ENCODE peak calls at places on chromosomes 3 and 15, in six cellular contexts. G is GM12865, S is cardiac fibroblast, F is AG04450, D is A673, M is AG10803. O is an unnamed sample.

GRCh38 chr3:187181454-187182170 is 15.7 kb upstream of the RTP1 start:
- DNase-seq in G (no peak), S (no peak), F (no peak), D (no peak), M (no peak), O (no peak)

GRCh38 chr3:72889310-72890165 is 1.7 kb downstream of the GXYLT2 start:
- DNase-seq in G (no peak), S (no peak), F (no peak), D (no peak), M (no peak), O (no peak)

GRCh38 chr15:63999177-63999576 is 47.1 kb downstream of the DAPK2 start:
- DNase-seq in G (peak; percentile 38), S (no peak), F (no peak), D (peak; percentile 38), M (peak; percentile 47), O (peak; percentile 29)

GRCh38 chr15:72463702-72464101 is 10.4 kb upstream of the ARIH1 start:
- DNase-seq in G (no peak), S (no peak), F (no peak), D (no peak), M (no peak), O (no peak)

GRCh38 chr3:27607370-27607769 is 114.8 kb downstream of the EOMES start:
- DNase-seq in G (no peak), S (peak; percentile 67), F (no peak), D (peak; percentile 57), M (peak; percentile 55), O (no peak)

GRCh38 chr3:15887261-15887660 is 89.5 kb upstream of the ANKRD28 start:
- DNase-seq in G (no peak), S (no peak), F (no peak), D (no peak), M (no peak), O (no peak)

GRCh38 chr3:58023536-58023935 is 15.3 kb downstream of the FLNB start:
- DNase-seq in G (no peak), S (no peak), F (no peak), D (no peak), M (peak; percentile 69), O (no peak)

GRCh38 chr3:153028336-153028735 is 133.7 kb upstream of the RAP2B start:
- DNase-seq in G (no peak), S (peak; percentile 73), F (no peak), D (peak; percentile 72), M (no peak), O (peak; percentile 67)

GRCh38 chr3:124483915-124484470 is 246.3 kb upstream of the UMPS start:
- DNase-seq in G (no peak), S (peak; percentile 10), F (no peak), D (no peak), M (peak; percentile 25), O (peak; percentile 8)

GRCh38 chr3:191373327-191373726 is 43.0 kb upstream of the UTS2B start:
- DNase-seq in G (no peak), S (peak; percentile 40), F (no peak), D (no peak), M (no peak), O (peak; percentile 55)

GRCh38 chr15:63938486-63939061 is 104.8 kb upstream of the HERC1 start:
- DNase-seq in G (no peak), S (peak; percentile 37), F (no peak), D (peak; percentile 33), M (peak; percentile 23), O (no peak)

GRCh38 chr3:157502916-157503620 is at the start of gene VEPH1:
- DNase-seq in G (no peak), S (peak; percentile 76), F (peak; percentile 26), D (no peak), M (no peak), O (no peak)

GRCh38 chr15:57881361-57881760 is 174.8 kb downstream of the POLR2M start:
- DNase-seq in G (no peak), S (no peak), F (no peak), D (no peak), M (peak; percentile 60), O (peak; percentile 74)

GRCh38 chr3:195769551-195769950 is 42.2 kb downstream of the MUC4 start:
- DNase-seq in G (no peak), S (no peak), F (no peak), D (no peak), M (no peak), O (no peak)

GRCh38 chr3:39150170-39150802 is 3.1 kb downstream of the CSRNP1 start:
- DNase-seq in G (no peak), S (no peak), F (no peak), D (no peak), M (no peak), O (no peak)

GRCh38 chr3:73384091-73384906 is 240.4 kb downstream of the PDZRN3 start:
- DNase-seq in G (no peak), S (no peak), F (no peak), D (no peak), M (no peak), O (no peak)

GRCh38 chr3:46675426-46675825 is 18.1 kb downstream of the ALS2CL start:
- DNase-seq in G (no peak), S (no peak), F (no peak), D (no peak), M (no peak), O (no peak)

GRCh38 chr3:46672349-46672695 is 21.2 kb downstream of the ALS2CL start:
- DNase-seq in G (no peak), S (no peak), F (no peak), D (no peak), M (no peak), O (no peak)

GRCh38 chr3:46673151-46674030 is 20.1 kb downstream of the ALS2CL start:
- DNase-seq in G (no peak), S (no peak), F (no peak), D (no peak), M (no peak), O (no peak)

GRCh38 chr3:46675843-46676567 is 17.5 kb downstream of the ALS2CL start:
- DNase-seq in G (no peak), S (no peak), F (no peak), D (no peak), M (no peak), O (no peak)

GRCh38 chr3:46674031-46674592 is 19.4 kb downstream of the ALS2CL start:
- DNase-seq in G (no peak), S (no peak), F (no peak), D (no peak), M (no peak), O (no peak)
- TF ChIP-seq CTCF in G (no peak), S (peak; percentile 12), F (peak; percentile 35), D (peak; percentile 27), M (peak; percentile 29), O (no peak)

DNA sequence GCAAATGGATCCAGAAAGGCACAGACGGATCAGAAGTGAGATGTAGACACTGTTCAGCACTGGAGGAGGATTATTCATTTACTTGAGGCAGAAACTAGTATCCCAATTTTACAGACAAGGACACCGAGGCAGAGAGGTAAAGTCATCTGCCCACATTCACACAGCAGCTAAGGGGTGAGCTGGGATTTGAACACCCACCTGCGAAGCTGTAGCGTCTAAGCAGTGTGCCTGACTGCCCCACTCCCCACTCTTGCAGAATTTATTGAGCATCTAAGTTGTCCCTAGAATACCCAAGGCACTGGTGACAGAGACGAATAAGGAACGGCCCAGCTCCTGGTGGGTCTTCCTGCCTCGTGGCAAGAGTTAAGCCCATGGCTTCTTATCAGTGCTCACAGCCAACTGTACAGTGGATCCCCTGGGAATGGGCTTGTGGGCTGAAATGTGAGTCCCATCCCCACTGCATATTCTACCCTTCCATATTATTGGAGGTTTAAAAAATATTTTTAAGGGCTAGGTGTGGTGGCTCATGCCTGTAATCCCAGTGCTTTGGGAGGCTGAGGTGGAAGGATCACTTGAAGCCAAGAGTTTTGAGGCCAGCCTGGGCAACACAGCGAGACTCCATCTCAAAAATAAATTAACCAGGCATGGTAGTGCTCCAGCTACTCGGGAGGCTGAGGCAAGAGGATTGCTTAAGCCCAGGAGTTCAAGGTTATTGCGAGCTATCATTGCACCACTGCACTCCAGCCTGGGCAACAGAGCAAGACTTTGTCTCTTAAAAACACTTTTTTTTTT is 77.6 kb downstream of the IQSEC1 start:
- DNase-seq in G (no peak), S (no peak), F (no peak), D (no peak), M (no peak), O (no peak)
- H3K4me3 ChIP-seq in G (peak overlapping the region; percentile 75), S (no peak overlapping the region), F (no peak overlapping the region), D (peak overlapping the region; percentile 61), M (no peak overlapping the region), O (no peak overlapping the region)

GRCh38 chr15:50051344-50051743 is 67.7 kb downstream of the ATP8B4 start:
- DNase-seq in G (no peak), S (no peak), F (no peak), D (no peak), M (no peak), O (no peak)

GRCh38 chr15:50049871-50050270 is 69.2 kb downstream of the ATP8B4 start:
- DNase-seq in G (no peak), S (peak; percentile 52), F (peak; percentile 73), D (no peak), M (peak; percentile 94), O (peak; percentile 81)

GRCh38 chr15:50053457-50053856 is 65.6 kb downstream of the ATP8B4 start:
- DNase-seq in G (no peak), S (no peak), F (no peak), D (no peak), M (no peak), O (no peak)

GRCh38 chr15:50055333-50056278 is 63.4 kb downstream of the ATP8B4 start:
- DNase-seq in G (no peak), S (peak; percentile 96), F (peak; percentile 46), D (no peak), M (peak; percentile 97), O (peak; percentile 96)

DNA sequence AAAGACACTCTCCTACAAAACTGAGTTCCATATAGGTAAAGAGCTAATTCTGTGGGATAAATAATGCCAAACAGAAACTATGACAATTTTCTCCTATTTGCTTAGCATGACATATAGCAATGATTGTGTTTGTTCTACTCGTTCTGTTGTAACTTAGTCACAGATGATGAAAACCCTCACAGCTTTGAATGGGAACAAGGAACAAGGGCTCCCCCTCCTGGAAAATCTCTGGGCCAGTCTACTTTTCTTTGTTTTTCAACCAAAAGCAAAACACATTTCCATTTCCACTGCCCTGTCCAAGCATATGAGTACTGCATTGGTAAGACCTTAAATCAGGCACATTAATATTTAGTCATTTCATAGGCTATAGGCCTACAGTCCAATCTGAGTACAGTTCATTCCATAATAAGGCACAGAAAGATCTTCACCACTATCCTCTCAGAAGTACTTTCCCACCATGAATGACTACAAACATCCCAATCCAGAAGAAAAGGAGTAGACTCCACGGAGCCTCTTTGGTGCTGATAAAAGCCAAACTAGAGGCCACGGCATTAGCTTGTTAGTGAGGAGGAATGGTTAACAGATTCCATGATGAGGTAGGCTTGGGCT is 67.1 kb downstream of the ATP8B4 start:
- DNase-seq in G (peak; percentile 43), S (peak; percentile 93), F (peak; percentile 61), D (peak; percentile 66), M (peak; percentile 89), O (peak; percentile 91)
- TF ChIP-seq CTCF in G (peak; percentile 48), S (peak; percentile 79), F (peak; percentile 85), D (peak; percentile 72), M (peak; percentile 93), O (peak; percentile 79)

DNA sequence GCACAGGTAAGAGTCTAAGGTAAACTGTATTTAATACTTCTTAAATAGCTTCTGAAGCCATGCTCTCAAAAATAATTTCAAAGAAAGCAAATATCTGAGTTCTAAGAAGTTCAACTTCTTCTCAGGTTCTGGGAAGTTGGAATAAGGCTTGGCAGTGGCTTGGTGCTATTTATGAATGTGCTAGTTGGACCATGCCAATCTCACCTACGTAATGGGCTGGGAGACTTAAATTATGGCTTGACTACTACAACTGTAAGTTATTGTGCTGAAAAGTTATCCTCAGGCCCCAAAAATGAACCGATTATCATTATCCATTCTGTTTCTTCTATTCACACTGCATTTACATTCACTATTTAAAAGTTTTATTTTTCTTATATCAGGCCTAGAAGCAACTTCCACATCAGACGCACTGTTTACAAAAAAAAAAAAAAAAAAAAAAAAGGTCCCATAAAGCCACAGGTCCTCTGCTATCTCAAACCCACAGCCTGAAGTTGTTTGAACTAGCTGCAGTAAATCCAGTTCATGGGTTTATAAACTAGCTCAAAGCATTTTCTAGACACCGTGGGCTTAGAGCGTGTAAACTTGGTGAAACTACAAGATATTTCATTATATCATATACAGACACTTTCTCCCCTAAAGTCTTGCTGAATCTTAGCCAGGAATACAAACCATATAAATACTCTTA is 3.4 kb downstream of the LRIG1 start:
- DNase-seq in G (no peak), S (no peak), F (no peak), D (no peak), M (no peak), O (peak; percentile 50)
- H3K4me3 ChIP-seq in G (no peak overlapping the region), S (no peak overlapping the region), F (peak overlapping the region; percentile 96), D (peak overlapping the region; percentile 75), M (no peak overlapping the region), O (no peak overlapping the region)

O was measured in fibroblast of villous mesenchyme.